ENCODE peak calls at places on chromosomes 2 and 18, in four cellular contexts. A, Y, D and N are unnamed samples. For H3K4me1, the result is how much of the 10 kb centered on the place peaks cover.

GRCh38 chr2:241867776-241868420 is 1.6 kb upstream of the RTP5 start:
- DNase-seq in A (no peak), Y (no peak), D (no peak), N (no peak)

GRCh38 chr18:75530118-75530517 is 102.6 kb upstream of the SMIM21 start:
- DNase-seq in A (no peak), Y (no peak), D (no peak), N (no peak)

GRCh38 chr2:16623046-16623445 is 42.6 kb downstream of the CYRIA start:
- DNase-seq in A (peak), Y (no peak), D (no peak), N (peak)

GRCh38 chr2:65913914-65914786 is 481.8 kb upstream of the SPRED2 start:
- DNase-seq in A (no peak), Y (no peak), D (no peak), N (no peak)

GRCh38 chr2:188835821-188836220 is 138.4 kb upstream of the COL3A1 start:
- DNase-seq in A (no peak), Y (no peak), D (no peak), N (no peak)

GRCh38 chr18:59707306-59707705 is 10.1 kb upstream of the CCBE1 start:
- DNase-seq in A (no peak), Y (no peak), D (no peak), N (no peak)

GRCh38 chr2:162025121-162025911 is 48.7 kb downstream of the DPP4 start:
- DNase-seq in A (peak), Y (no peak), D (no peak), N (peak)

GRCh38 chr2:226031962-226032441 is 632.5 kb downstream of the NYAP2 start:
- DNase-seq in A (no peak), Y (no peak), D (peak), N (peak)

GRCh38 chr2:223100061-223100511 is 48.1 kb downstream of the KCNE4 start:
- DNase-seq in A (no peak), Y (no peak), D (no peak), N (peak)

DNA sequence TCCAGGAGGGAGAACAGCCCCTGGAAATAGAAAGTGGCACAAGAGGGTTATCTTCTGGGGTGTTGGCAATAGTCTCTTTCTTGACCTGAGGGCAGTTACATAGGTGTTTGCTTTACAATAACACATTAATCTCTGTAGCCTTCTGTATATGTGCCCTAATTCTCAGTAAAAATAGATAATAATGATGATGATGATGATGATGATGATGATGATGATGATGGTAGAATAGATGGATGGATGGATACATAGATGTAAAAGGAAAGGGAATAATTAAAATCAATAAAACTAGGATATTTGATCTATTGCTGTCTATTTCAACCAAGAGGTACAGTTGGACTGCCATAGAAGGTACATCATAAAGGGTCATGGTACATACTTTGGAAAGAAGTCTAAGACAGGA is 177.7 kb upstream of the VWC2L start:
- DNase-seq in A (no peak), Y (no peak), D (no peak), N (no peak)
- H3K4me1 ChIP-seq in A (under half), Y (under half), D (under half), N (under half)

GRCh38 chr18:72544092-72544886 is at the start of gene CBLN2:
- DNase-seq in A (peak), Y (no peak), D (peak), N (no peak)

GRCh38 chr18:72542993-72543361 is 1.2 kb downstream of the CBLN2 start:
- DNase-seq in A (no peak), Y (no peak), D (no peak), N (no peak)

GRCh38 chr18:72541871-72542690 is 2.1 kb downstream of the CBLN2 start:
- DNase-seq in A (no peak), Y (no peak), D (no peak), N (no peak)

GRCh38 chr18:72539861-72540260 is 4.3 kb downstream of the CBLN2 start:
- DNase-seq in A (no peak), Y (no peak), D (no peak), N (no peak)

GRCh38 chr18:72543362-72544055 is 633 bp downstream of the CBLN2 start:
- DNase-seq in A (no peak), Y (no peak), D (no peak), N (no peak)
- H3K4me2 ChIP-seq in A (peak), Y (no peak), D (no peak), N (peak)

DNA sequence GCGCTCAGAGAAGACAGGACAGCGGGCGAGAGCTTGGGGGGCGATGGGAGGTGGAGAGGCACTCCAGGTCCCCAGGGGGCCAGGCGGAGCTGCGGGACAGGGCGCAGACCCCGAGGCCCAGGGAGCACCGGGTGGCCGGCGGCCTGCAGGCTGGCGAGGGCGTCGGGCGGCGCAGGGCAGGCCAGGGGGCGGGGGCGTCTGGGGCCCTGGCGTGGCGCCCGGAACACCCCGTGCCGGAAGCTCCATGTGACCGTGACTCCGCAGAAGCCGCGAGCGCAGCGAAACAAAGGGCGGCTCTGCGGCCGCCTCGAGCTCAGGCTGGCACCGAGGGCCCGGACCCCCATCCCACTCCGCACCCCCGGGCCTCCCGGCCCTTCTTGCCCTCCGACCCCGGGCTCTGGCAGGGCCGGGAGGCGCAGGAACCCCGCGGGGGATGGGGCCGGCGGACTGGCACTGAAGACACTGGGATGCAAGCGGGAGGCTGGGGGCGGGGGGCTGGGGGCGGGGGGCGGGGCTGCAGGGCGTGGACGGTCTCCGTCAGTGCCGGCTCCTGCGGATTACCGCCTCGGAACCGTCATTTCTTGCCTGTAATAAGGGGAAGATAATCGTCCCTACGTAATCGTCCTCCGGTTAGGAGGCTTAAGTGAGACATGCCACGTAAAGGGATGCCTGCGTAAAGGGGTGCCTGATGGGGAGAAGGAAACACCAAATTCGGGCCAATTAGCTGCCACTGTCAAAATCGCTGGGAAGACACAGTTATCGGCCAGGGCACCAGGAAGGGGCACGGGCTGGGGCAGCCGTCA is 19.2 kb downstream of the SH2D6 start:
- DNase-seq in A (peak), Y (peak), D (no peak), N (peak)
- H3K4me1 ChIP-seq in A (under half), Y (under half), D (under half), N (half or more)

DNA sequence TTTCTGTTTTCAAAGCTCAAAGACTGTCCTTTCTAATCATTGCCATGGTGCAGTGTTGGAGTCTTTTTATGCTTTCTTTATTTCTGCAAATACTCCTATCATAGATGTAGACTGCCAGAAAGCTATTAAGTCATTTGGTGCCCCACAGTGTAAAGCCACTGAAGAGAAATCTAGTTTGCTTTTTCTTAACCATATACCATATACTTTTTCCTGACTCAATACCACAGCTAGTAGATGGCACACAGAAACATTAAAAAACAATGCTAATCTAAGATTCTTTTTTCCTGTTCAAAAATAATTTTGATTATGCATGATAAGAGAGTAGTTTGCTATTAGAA is 109.9 kb upstream of the RAB27B start:
- DNase-seq in A (no peak), Y (no peak), D (no peak), N (no peak)
- H3K4me2 ChIP-seq in A (no peak), Y (peak), D (no peak), N (no peak)

DNA sequence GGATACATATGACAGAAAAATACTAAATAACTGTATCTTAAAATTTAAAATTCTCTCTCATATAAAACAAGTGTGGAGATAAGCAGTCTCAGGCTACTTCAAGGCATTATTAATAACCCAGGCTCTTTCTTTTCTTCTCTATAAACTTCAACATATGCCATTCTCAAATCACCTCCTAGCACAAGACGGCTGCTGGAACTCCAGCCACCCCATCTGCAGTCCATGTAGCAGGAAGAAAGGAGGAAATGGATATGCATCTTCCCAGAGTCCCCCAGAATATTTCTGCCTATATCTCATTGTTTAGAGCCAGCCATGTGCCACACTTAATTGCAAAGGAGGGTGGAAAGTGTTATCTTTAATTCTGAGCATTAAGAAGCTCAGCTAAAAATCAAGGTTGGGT is 35.3 kb upstream of the NEB start:
- DNase-seq in A (no peak), Y (no peak), D (no peak), N (no peak)
- H3K4me1 ChIP-seq in A (under half), Y (half or more), D (under half), N (under half)

GRCh38 chr2:19936979-19937378 is 35.2 kb upstream of the TTC32 start:
- DNase-seq in A (no peak), Y (no peak), D (no peak), N (no peak)

GRCh38 chr2:19929226-19929625 is 27.4 kb upstream of the TTC32 start:
- DNase-seq in A (no peak), Y (no peak), D (no peak), N (no peak)

GRCh38 chr2:19936203-19936602 is 34.4 kb upstream of the TTC32 start:
- DNase-seq in A (no peak), Y (no peak), D (peak), N (no peak)

GRCh38 chr2:19932928-19933327 is 31.1 kb upstream of the TTC32 start:
- DNase-seq in A (peak), Y (no peak), D (no peak), N (no peak)

GRCh38 chr2:19933351-19933981 is 31.7 kb upstream of the TTC32 start:
- DNase-seq in A (peak), Y (no peak), D (peak), N (peak)
- H3K4me2 ChIP-seq in A (peak), Y (no peak), D (peak), N (peak)

GRCh38 chr2:195535911-195536522 is 121.0 kb upstream of the SLC39A10 start:
- DNase-seq in A (no peak), Y (peak), D (no peak), N (no peak)

GRCh38 chr2:195537811-195538210 is 119.2 kb upstream of the SLC39A10 start:
- DNase-seq in A (no peak), Y (no peak), D (no peak), N (no peak)

GRCh38 chr2:195542067-195542466 is 115.0 kb upstream of the SLC39A10 start:
- DNase-seq in A (no peak), Y (no peak), D (no peak), N (no peak)

GRCh38 chr2:195536863-195537262 is 120.2 kb upstream of the SLC39A10 start:
- DNase-seq in A (no peak), Y (no peak), D (no peak), N (no peak)

DNA sequence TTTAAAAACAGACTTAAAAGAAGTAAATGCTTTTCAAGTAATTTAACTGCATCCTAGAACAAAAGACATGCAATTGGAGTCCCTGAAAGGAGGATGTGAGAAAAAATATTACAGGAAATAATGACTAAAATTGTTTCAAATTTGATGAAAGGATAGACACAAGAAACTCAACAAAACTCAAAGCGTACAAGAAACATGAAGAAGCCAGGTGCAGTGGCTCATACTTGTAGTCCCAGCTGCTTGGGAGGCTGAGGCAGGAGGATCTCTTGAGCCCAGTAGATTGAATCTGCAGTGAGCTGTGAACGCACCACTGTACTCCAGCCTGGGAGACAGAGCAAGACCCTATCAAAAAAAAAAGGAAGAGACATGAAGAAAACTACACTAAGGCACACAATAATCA is 118.1 kb upstream of the SLC39A10 start:
- DNase-seq in A (no peak), Y (peak), D (no peak), N (no peak)
- H3K4me1 ChIP-seq in A (under half), Y (under half), D (under half), N (under half)

GRCh38 chr2:151891566-151892194 is 63.5 kb upstream of the ARL5A start:
- DNase-seq in A (no peak), Y (no peak), D (peak), N (no peak)
- H3K4me2 ChIP-seq in A (peak), Y (no peak), D (no peak), N (no peak)

DNA sequence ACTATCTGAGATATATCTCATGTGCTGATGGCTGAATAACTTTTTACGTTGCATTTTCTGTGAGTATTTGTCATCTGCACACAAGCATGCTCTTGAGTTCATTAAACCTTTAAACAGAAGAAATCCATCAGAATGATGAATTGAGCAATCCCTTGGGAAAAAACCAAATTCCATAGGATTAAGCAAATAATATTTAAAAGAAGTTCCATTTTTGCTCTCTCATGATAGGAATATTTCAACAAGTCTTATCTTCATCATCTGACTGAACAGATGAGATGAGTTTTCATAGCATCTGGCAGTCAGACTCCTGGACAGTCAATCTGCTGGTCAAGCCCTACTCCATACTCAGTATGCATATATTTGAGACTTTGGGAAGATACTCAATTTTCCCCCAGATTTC is 120.8 kb downstream of the PLB1 start:
- DNase-seq in A (no peak), Y (no peak), D (no peak), N (no peak)
- H3K4me1 ChIP-seq in A (half or more), Y (under half), D (half or more), N (under half)

GRCh38 chr2:41865263-41865662 is 182.6 kb upstream of the PKDCC start:
- DNase-seq in A (no peak), Y (no peak), D (no peak), N (no peak)
- H3K4me2 ChIP-seq in A (no peak), Y (no peak), D (no peak), N (no peak)